ENCODE peak calls at places on chromosomes 5 and 9, in five cellular contexts. Y is IMR-90, U is fibroblast of lung, D is HCT116, C is PC-3. O is an unnamed sample.

GRCh38 chr9:134913713-134914500 is 3.8 kb downstream of the FCN1 start:
- DNase-seq in Y (no peak), U (no peak), D (no peak), C (no peak), O (no peak)

GRCh38 chr9:87684627-87685204 is 41.2 kb upstream of the CTSL start:
- DNase-seq in Y (peak; percentile 24), U (peak; percentile 17), D (peak; percentile 15), C (peak; percentile 69), O (peak; percentile 51)

GRCh38 chr5:52685621-52686370 is 101.9 kb upstream of the ITGA1 start:
- DNase-seq in Y (no peak), U (no peak), D (no peak), C (peak; percentile 3), O (no peak)

GRCh38 chr9:127365461-127365860 is 31.5 kb upstream of the SLC2A8 start:
- DNase-seq in Y (no peak), U (no peak), D (no peak), C (no peak), O (no peak)

GRCh38 chr5:178382689-178383276 is 150.2 kb upstream of the PHYKPL start:
- DNase-seq in Y (no peak), U (no peak), D (no peak), C (no peak), O (no peak)

GRCh38 chr5:56822961-56823360 is 7.6 kb downstream of the MAP3K1 start:
- DNase-seq in Y (no peak), U (no peak), D (no peak), C (no peak), O (no peak)

GRCh38 chr9:88978034-88978433 is 13.2 kb upstream of the S1PR3 start:
- DNase-seq in Y (no peak), U (no peak), D (no peak), C (no peak), O (no peak)

GRCh38 chr5:102080288-102080687 is 215.8 kb downstream of the SLCO4C1 start:
- DNase-seq in Y (no peak), U (no peak), D (no peak), C (no peak), O (no peak)

GRCh38 chr5:148790545-148791333 is 35.7 kb upstream of the ADRB2 start:
- DNase-seq in Y (no peak), U (no peak), D (no peak), C (peak; percentile 94), O (no peak)

GRCh38 chr5:131998431-131999040 is 12.9 kb downstream of the ACSL6 start:
- DNase-seq in Y (no peak), U (no peak), D (no peak), C (no peak), O (no peak)

GRCh38 chr5:52199833-52200232 is 587.9 kb upstream of the ITGA1 start:
- DNase-seq in Y (no peak), U (no peak), D (no peak), C (no peak), O (no peak)

GRCh38 chr9:129702563-129702962 is 37.1 kb downstream of the PRRX2 start:
- DNase-seq in Y (peak; percentile 88), U (peak; percentile 73), D (no peak), C (peak; percentile 26), O (peak; percentile 97)

GRCh38 chr5:151630088-151630487 is 39.0 kb upstream of the FAT2 start:
- DNase-seq in Y (peak; percentile 3), U (no peak), D (no peak), C (no peak), O (no peak)

GRCh38 chr9:119689879-119690278 is 320.6 kb upstream of the BRINP1 start:
- DNase-seq in Y (no peak), U (no peak), D (no peak), C (no peak), O (peak; percentile 19)
- H3K9ac ChIP-seq in Y (no peak overlapping the region), U (no peak overlapping the region), D (no peak overlapping the region), C (no peak overlapping the region), O (no peak overlapping the region)

GRCh38 chr5:169300468-169301385 is at the start of gene SLIT3:
- DNase-seq in Y (peak; percentile 47), U (peak; percentile 88), D (no peak), C (peak; percentile 64), O (peak; percentile 96)
- H3K27ac ChIP-seq in Y (no peak within 1 kb of the TSS), U (no peak within 1 kb of the TSS), D (no peak within 1 kb of the TSS), C (no peak within 1 kb of the TSS), O (peak within 1 kb of the TSS; percentile 65)

DNA sequence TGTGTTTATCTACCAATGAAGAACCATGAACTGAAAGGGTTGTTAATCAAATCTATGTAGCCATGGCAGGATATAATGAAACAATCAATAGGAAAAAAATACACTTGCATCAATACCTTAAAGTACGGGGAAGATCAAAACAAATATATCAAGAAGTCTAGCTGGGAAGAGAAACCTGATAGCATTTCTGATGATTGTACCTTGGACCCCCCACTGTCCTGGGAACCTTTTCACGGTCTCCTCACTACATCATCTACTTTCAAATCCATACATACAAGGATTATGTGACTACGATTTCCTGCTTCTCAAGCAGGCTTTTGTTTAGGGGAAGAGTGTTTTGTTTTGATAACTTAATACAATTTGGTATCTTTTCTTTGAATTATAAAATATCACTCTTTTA is 8.1 kb downstream of the EBF1 start:
- DNase-seq in Y (no peak), U (no peak), D (no peak), C (no peak), O (no peak)
- H3K9ac ChIP-seq in Y (no peak overlapping the region), U (no peak overlapping the region), D (no peak overlapping the region), C (no peak overlapping the region), O (no peak overlapping the region)

DNA sequence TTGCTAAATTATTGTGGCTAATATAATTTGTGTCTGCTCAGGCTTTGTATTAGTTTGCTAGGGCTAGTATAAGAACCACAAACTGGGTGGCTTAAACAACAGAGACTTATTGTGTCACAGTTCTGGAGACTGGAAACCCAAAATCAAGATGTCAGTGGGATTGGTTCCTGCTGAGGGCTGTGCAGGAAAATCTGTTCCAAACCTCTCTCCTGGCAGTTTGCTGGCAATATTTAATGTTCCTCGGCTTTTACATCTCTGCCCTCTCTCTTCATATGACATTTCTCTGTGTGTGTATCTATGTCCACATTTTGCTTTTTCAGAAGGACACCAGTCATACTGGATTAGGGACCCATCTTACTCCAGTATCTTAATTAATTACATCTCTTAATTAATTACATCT is 498.8 kb upstream of the CD180 start:
- DNase-seq in Y (no peak), U (no peak), D (no peak), C (no peak), O (no peak)
- H3K27ac ChIP-seq in Y (no peak overlapping the region), U (no peak overlapping the region), D (no peak overlapping the region), C (no peak overlapping the region), O (no peak overlapping the region)

GRCh38 chr5:177271113-177271512 is 32.4 kb downstream of the RAB24 start:
- DNase-seq in Y (peak; percentile 18), U (no peak), D (no peak), C (no peak), O (peak; percentile 6)

GRCh38 chr5:177270653-177271052 is 32.9 kb downstream of the RAB24 start:
- DNase-seq in Y (peak; percentile 2), U (no peak), D (no peak), C (no peak), O (no peak)

GRCh38 chr5:177269976-177270375 is 33.5 kb downstream of the RAB24 start:
- DNase-seq in Y (no peak), U (no peak), D (no peak), C (no peak), O (no peak)

GRCh38 chr5:177276886-177277285 is 26.6 kb downstream of the RAB24 start:
- DNase-seq in Y (peak; percentile 12), U (no peak), D (no peak), C (no peak), O (peak; percentile 9)

GRCh38 chr5:177275883-177276282 is 27.6 kb downstream of the RAB24 start:
- DNase-seq in Y (no peak), U (no peak), D (no peak), C (no peak), O (no peak)
- H3K9ac ChIP-seq in Y (no peak overlapping the region), U (no peak overlapping the region), D (no peak overlapping the region), C (no peak overlapping the region), O (no peak overlapping the region)

DNA sequence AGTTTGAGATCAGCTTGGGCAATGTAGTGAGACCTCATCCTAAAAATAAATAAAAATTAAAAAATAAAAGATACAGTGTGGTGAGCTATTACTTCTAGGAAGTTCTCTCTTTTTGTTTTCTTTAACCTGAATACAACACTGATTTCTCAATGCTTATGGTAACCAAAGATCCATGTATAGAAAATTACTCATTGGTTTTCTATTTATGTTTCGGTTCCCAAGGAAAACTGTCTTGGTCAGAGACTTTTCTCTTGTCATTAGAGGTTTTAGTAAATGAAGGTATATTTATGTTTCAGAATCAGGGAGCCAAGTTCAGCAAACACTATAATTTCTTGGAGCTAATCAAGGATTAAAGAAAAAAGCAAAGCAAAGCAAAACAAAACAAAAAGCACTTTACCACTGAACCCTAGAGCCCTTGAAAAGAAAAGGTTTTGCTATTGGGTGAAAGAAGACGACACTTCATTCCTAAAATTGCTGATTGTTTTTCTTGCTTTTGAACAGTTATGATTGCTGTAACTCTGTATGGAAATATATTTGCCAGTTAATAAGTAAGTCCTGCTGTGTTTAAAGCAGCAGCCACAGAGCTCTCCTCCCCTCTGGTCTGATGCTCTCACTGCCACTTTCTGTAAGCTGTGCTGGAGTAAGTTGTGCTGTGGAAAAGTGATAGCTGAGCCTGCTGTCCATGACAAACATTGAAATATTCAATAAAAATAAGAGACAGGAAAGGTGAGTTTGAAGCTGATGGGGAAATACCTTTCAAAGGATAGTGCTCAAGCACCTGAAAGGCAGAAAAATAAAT is 298.2 kb downstream of the CD180 start:
- DNase-seq in Y (peak; percentile 54), U (peak; percentile 19), D (no peak), C (no peak), O (no peak)
- H3K27ac ChIP-seq in Y (no peak overlapping the region), U (no peak overlapping the region), D (no peak overlapping the region), C (no peak overlapping the region), O (no peak overlapping the region)

DNA sequence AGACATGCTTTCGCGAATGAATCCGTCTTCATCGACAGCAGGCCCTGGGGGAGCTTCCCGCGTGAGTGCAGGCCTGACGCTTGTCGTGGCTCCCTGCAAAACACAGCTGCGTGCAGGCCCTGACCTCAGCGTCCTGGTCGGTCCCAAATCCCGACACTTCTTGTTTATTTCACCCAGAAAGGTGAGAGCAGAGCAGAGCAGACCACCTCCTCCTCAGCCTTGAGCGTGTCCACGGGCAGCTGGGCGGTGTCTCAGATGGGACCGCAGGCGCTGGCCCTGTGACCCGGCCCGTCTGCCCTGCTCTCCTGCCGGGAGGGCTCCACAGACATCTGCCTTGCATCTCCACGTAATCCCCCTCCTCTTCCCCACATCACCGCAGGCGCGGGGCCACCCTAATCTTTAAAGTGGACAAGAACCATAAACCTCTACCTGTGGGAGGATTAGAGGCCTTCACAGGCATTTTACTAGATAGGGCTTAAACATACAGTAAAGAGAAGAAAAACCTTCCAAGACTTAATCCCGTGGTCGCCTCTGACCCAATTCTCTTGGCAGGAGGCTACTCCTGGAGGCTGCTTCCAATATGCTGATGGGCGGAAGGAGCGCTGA is 7.5 kb upstream of the LHX3 start:
- DNase-seq in Y (no peak), U (no peak), D (no peak), C (no peak), O (no peak)
- H3K9ac ChIP-seq in Y (no peak overlapping the region), U (no peak overlapping the region), D (no peak overlapping the region), C (no peak overlapping the region), O (no peak overlapping the region)

O was measured in GM23248.